ENCODE peak calls at places on chromosomes 6 and 20, in ten cellular contexts. One of them, this sample, is unnamed.

GRCh38 chr6:132643547-132643946 is 15.4 kb downstream of the TAAR1 start:
- DNase-seq in left ventricle myocardium inferior: no peak
- DNase-seq in cardiac muscle cell: no peak
- DNase-seq in PC-3: no peak
- DNase-seq in stimulated activated CD4-positive, alpha-beta T cell treated with anti-CD3 and anti-CD28 coated beads, Interleukin-12 subunit alpha, Interleukin-12 subunit beta, amount 100 ng/mL, for 48 hours: no peak
- DNase-seq in colonic mucosa: no peak
- DNase-seq in stimulated activated CD8-positive, alpha-beta memory T cell treated with anti-CD3 and anti-CD28 coated beads, Interleukin-15, amount 100 ng/mL, for 1 hour: no peak
- DNase-seq in hypothalamus: no peak
- DNase-seq in T1000: no peak
- DNase-seq in activated CD4-positive, CD25-positive, alpha-beta regulatory T cell treated with anti-CD3 and anti-CD28 coated beads, Interleukin-2, amount 50 U/mL, for 72 hours: no peak
- DNase-seq in this sample: peak

GRCh38 chr6:16683524-16684194 is 77.6 kb downstream of the ATXN1 start:
- DNase-seq in left ventricle myocardium inferior: no peak
- DNase-seq in cardiac muscle cell: peak
- DNase-seq in PC-3: peak
- DNase-seq in stimulated activated CD4-positive, alpha-beta T cell treated with anti-CD3 and anti-CD28 coated beads, Interleukin-12 subunit alpha, Interleukin-12 subunit beta, amount 100 ng/mL, for 48 hours: no peak
- DNase-seq in colonic mucosa: peak
- DNase-seq in stimulated activated CD8-positive, alpha-beta memory T cell treated with anti-CD3 and anti-CD28 coated beads, Interleukin-15, amount 100 ng/mL, for 1 hour: no peak
- DNase-seq in hypothalamus: no peak
- DNase-seq in T1000: peak
- DNase-seq in activated CD4-positive, CD25-positive, alpha-beta regulatory T cell treated with anti-CD3 and anti-CD28 coated beads, Interleukin-2, amount 50 U/mL, for 72 hours: no peak
- DNase-seq in this sample: no peak

GRCh38 chr6:152399409-152399808 is 237.8 kb downstream of the SYNE1 start:
- DNase-seq in left ventricle myocardium inferior: no peak
- DNase-seq in cardiac muscle cell: no peak
- DNase-seq in PC-3: no peak
- DNase-seq in stimulated activated CD4-positive, alpha-beta T cell treated with anti-CD3 and anti-CD28 coated beads, Interleukin-12 subunit alpha, Interleukin-12 subunit beta, amount 100 ng/mL, for 48 hours: no peak
- DNase-seq in colonic mucosa: no peak
- DNase-seq in stimulated activated CD8-positive, alpha-beta memory T cell treated with anti-CD3 and anti-CD28 coated beads, Interleukin-15, amount 100 ng/mL, for 1 hour: no peak
- DNase-seq in hypothalamus: no peak
- DNase-seq in T1000: no peak
- DNase-seq in activated CD4-positive, CD25-positive, alpha-beta regulatory T cell treated with anti-CD3 and anti-CD28 coated beads, Interleukin-2, amount 50 U/mL, for 72 hours: no peak
- DNase-seq in this sample: no peak

GRCh38 chr6:69100772-69101171 is 465.7 kb downstream of the ADGRB3 start:
- DNase-seq in left ventricle myocardium inferior: no peak
- DNase-seq in cardiac muscle cell: no peak
- DNase-seq in PC-3: no peak
- DNase-seq in stimulated activated CD4-positive, alpha-beta T cell treated with anti-CD3 and anti-CD28 coated beads, Interleukin-12 subunit alpha, Interleukin-12 subunit beta, amount 100 ng/mL, for 48 hours: no peak
- DNase-seq in colonic mucosa: no peak
- DNase-seq in stimulated activated CD8-positive, alpha-beta memory T cell treated with anti-CD3 and anti-CD28 coated beads, Interleukin-15, amount 100 ng/mL, for 1 hour: no peak
- DNase-seq in hypothalamus: no peak
- DNase-seq in T1000: no peak
- DNase-seq in activated CD4-positive, CD25-positive, alpha-beta regulatory T cell treated with anti-CD3 and anti-CD28 coated beads, Interleukin-2, amount 50 U/mL, for 72 hours: no peak
- DNase-seq in this sample: no peak

GRCh38 chr6:63579937-63580703 is 7.8 kb downstream of the LOC128125822 start:
- DNase-seq in left ventricle myocardium inferior: no peak
- DNase-seq in cardiac muscle cell: no peak
- DNase-seq in PC-3: no peak
- DNase-seq in stimulated activated CD4-positive, alpha-beta T cell treated with anti-CD3 and anti-CD28 coated beads, Interleukin-12 subunit alpha, Interleukin-12 subunit beta, amount 100 ng/mL, for 48 hours: no peak
- DNase-seq in colonic mucosa: no peak
- DNase-seq in stimulated activated CD8-positive, alpha-beta memory T cell treated with anti-CD3 and anti-CD28 coated beads, Interleukin-15, amount 100 ng/mL, for 1 hour: no peak
- DNase-seq in hypothalamus: no peak
- DNase-seq in T1000: no peak
- DNase-seq in activated CD4-positive, CD25-positive, alpha-beta regulatory T cell treated with anti-CD3 and anti-CD28 coated beads, Interleukin-2, amount 50 U/mL, for 72 hours: no peak
- DNase-seq in this sample: no peak

GRCh38 chr6:156617376-156617775 is 159.8 kb upstream of the ARID1B start:
- DNase-seq in left ventricle myocardium inferior: no peak
- DNase-seq in cardiac muscle cell: peak
- DNase-seq in PC-3: no peak
- DNase-seq in stimulated activated CD4-positive, alpha-beta T cell treated with anti-CD3 and anti-CD28 coated beads, Interleukin-12 subunit alpha, Interleukin-12 subunit beta, amount 100 ng/mL, for 48 hours: no peak
- DNase-seq in colonic mucosa: peak
- DNase-seq in stimulated activated CD8-positive, alpha-beta memory T cell treated with anti-CD3 and anti-CD28 coated beads, Interleukin-15, amount 100 ng/mL, for 1 hour: no peak
- DNase-seq in hypothalamus: no peak
- DNase-seq in T1000: no peak
- DNase-seq in activated CD4-positive, CD25-positive, alpha-beta regulatory T cell treated with anti-CD3 and anti-CD28 coated beads, Interleukin-2, amount 50 U/mL, for 72 hours: no peak
- DNase-seq in this sample: no peak

GRCh38 chr6:39061588-39061987 is 13.0 kb downstream of the GLP1R start:
- DNase-seq in left ventricle myocardium inferior: no peak
- DNase-seq in cardiac muscle cell: no peak
- DNase-seq in PC-3: no peak
- DNase-seq in stimulated activated CD4-positive, alpha-beta T cell treated with anti-CD3 and anti-CD28 coated beads, Interleukin-12 subunit alpha, Interleukin-12 subunit beta, amount 100 ng/mL, for 48 hours: no peak
- DNase-seq in colonic mucosa: no peak
- DNase-seq in stimulated activated CD8-positive, alpha-beta memory T cell treated with anti-CD3 and anti-CD28 coated beads, Interleukin-15, amount 100 ng/mL, for 1 hour: no peak
- DNase-seq in hypothalamus: no peak
- DNase-seq in T1000: no peak
- DNase-seq in activated CD4-positive, CD25-positive, alpha-beta regulatory T cell treated with anti-CD3 and anti-CD28 coated beads, Interleukin-2, amount 50 U/mL, for 72 hours: no peak
- DNase-seq in this sample: no peak

GRCh38 chr6:125512621-125513020 is 210.9 kb upstream of the HDDC2 start:
- DNase-seq in left ventricle myocardium inferior: no peak
- DNase-seq in cardiac muscle cell: no peak
- DNase-seq in PC-3: peak
- DNase-seq in stimulated activated CD4-positive, alpha-beta T cell treated with anti-CD3 and anti-CD28 coated beads, Interleukin-12 subunit alpha, Interleukin-12 subunit beta, amount 100 ng/mL, for 48 hours: no peak
- DNase-seq in colonic mucosa: no peak
- DNase-seq in stimulated activated CD8-positive, alpha-beta memory T cell treated with anti-CD3 and anti-CD28 coated beads, Interleukin-15, amount 100 ng/mL, for 1 hour: no peak
- DNase-seq in hypothalamus: no peak
- DNase-seq in T1000: no peak
- DNase-seq in activated CD4-positive, CD25-positive, alpha-beta regulatory T cell treated with anti-CD3 and anti-CD28 coated beads, Interleukin-2, amount 50 U/mL, for 72 hours: no peak
- DNase-seq in this sample: no peak

GRCh38 chr6:108166664-108167448 is 1.0 kb downstream of the NR2E1 start:
- DNase-seq in left ventricle myocardium inferior: no peak
- DNase-seq in cardiac muscle cell: no peak
- DNase-seq in PC-3: no peak
- DNase-seq in stimulated activated CD4-positive, alpha-beta T cell treated with anti-CD3 and anti-CD28 coated beads, Interleukin-12 subunit alpha, Interleukin-12 subunit beta, amount 100 ng/mL, for 48 hours: no peak
- DNase-seq in colonic mucosa: no peak
- DNase-seq in stimulated activated CD8-positive, alpha-beta memory T cell treated with anti-CD3 and anti-CD28 coated beads, Interleukin-15, amount 100 ng/mL, for 1 hour: no peak
- DNase-seq in hypothalamus: no peak
- DNase-seq in T1000: no peak
- DNase-seq in activated CD4-positive, CD25-positive, alpha-beta regulatory T cell treated with anti-CD3 and anti-CD28 coated beads, Interleukin-2, amount 50 U/mL, for 72 hours: no peak
- DNase-seq in this sample: no peak

GRCh38 chr6:37830225-37830624 is 10.7 kb downstream of the ZFAND3 start:
- DNase-seq in left ventricle myocardium inferior: no peak
- DNase-seq in cardiac muscle cell: no peak
- DNase-seq in PC-3: no peak
- DNase-seq in stimulated activated CD4-positive, alpha-beta T cell treated with anti-CD3 and anti-CD28 coated beads, Interleukin-12 subunit alpha, Interleukin-12 subunit beta, amount 100 ng/mL, for 48 hours: no peak
- DNase-seq in colonic mucosa: no peak
- DNase-seq in stimulated activated CD8-positive, alpha-beta memory T cell treated with anti-CD3 and anti-CD28 coated beads, Interleukin-15, amount 100 ng/mL, for 1 hour: no peak
- DNase-seq in hypothalamus: no peak
- DNase-seq in T1000: no peak
- DNase-seq in activated CD4-positive, CD25-positive, alpha-beta regulatory T cell treated with anti-CD3 and anti-CD28 coated beads, Interleukin-2, amount 50 U/mL, for 72 hours: no peak
- DNase-seq in this sample: no peak

GRCh38 chr20:56875052-56875663 is 246.1 kb downstream of the TFAP2C start:
- DNase-seq in left ventricle myocardium inferior: no peak
- DNase-seq in cardiac muscle cell: peak
- DNase-seq in PC-3: peak
- DNase-seq in stimulated activated CD4-positive, alpha-beta T cell treated with anti-CD3 and anti-CD28 coated beads, Interleukin-12 subunit alpha, Interleukin-12 subunit beta, amount 100 ng/mL, for 48 hours: no peak
- DNase-seq in colonic mucosa: no peak
- DNase-seq in stimulated activated CD8-positive, alpha-beta memory T cell treated with anti-CD3 and anti-CD28 coated beads, Interleukin-15, amount 100 ng/mL, for 1 hour: no peak
- DNase-seq in hypothalamus: no peak
- DNase-seq in T1000: peak
- DNase-seq in activated CD4-positive, CD25-positive, alpha-beta regulatory T cell treated with anti-CD3 and anti-CD28 coated beads, Interleukin-2, amount 50 U/mL, for 72 hours: no peak
- DNase-seq in this sample: no peak

GRCh38 chr6:88972504-88973423 is 9.3 kb upstream of the RNGTT start:
- DNase-seq in left ventricle myocardium inferior: no peak
- DNase-seq in cardiac muscle cell: no peak
- DNase-seq in PC-3: no peak
- DNase-seq in stimulated activated CD4-positive, alpha-beta T cell treated with anti-CD3 and anti-CD28 coated beads, Interleukin-12 subunit alpha, Interleukin-12 subunit beta, amount 100 ng/mL, for 48 hours: no peak
- DNase-seq in colonic mucosa: no peak
- DNase-seq in stimulated activated CD8-positive, alpha-beta memory T cell treated with anti-CD3 and anti-CD28 coated beads, Interleukin-15, amount 100 ng/mL, for 1 hour: no peak
- DNase-seq in hypothalamus: no peak
- DNase-seq in T1000: no peak
- DNase-seq in activated CD4-positive, CD25-positive, alpha-beta regulatory T cell treated with anti-CD3 and anti-CD28 coated beads, Interleukin-2, amount 50 U/mL, for 72 hours: no peak
- DNase-seq in this sample: no peak

GRCh38 chr20:33531047-33531877 is 41.4 kb downstream of the CBFA2T2 start:
- DNase-seq in left ventricle myocardium inferior: no peak
- DNase-seq in cardiac muscle cell: peak
- DNase-seq in PC-3: no peak
- DNase-seq in stimulated activated CD4-positive, alpha-beta T cell treated with anti-CD3 and anti-CD28 coated beads, Interleukin-12 subunit alpha, Interleukin-12 subunit beta, amount 100 ng/mL, for 48 hours: no peak
- DNase-seq in colonic mucosa: no peak
- DNase-seq in stimulated activated CD8-positive, alpha-beta memory T cell treated with anti-CD3 and anti-CD28 coated beads, Interleukin-15, amount 100 ng/mL, for 1 hour: no peak
- DNase-seq in hypothalamus: no peak
- DNase-seq in T1000: no peak
- DNase-seq in activated CD4-positive, CD25-positive, alpha-beta regulatory T cell treated with anti-CD3 and anti-CD28 coated beads, Interleukin-2, amount 50 U/mL, for 72 hours: no peak
- DNase-seq in this sample: no peak

GRCh38 chr6:9621276-9621675 is 793.6 kb downstream of the TFAP2A start:
- DNase-seq in left ventricle myocardium inferior: no peak
- DNase-seq in cardiac muscle cell: no peak
- DNase-seq in PC-3: no peak
- DNase-seq in stimulated activated CD4-positive, alpha-beta T cell treated with anti-CD3 and anti-CD28 coated beads, Interleukin-12 subunit alpha, Interleukin-12 subunit beta, amount 100 ng/mL, for 48 hours: no peak
- DNase-seq in colonic mucosa: no peak
- DNase-seq in stimulated activated CD8-positive, alpha-beta memory T cell treated with anti-CD3 and anti-CD28 coated beads, Interleukin-15, amount 100 ng/mL, for 1 hour: no peak
- DNase-seq in hypothalamus: no peak
- DNase-seq in T1000: no peak
- DNase-seq in activated CD4-positive, CD25-positive, alpha-beta regulatory T cell treated with anti-CD3 and anti-CD28 coated beads, Interleukin-2, amount 50 U/mL, for 72 hours: no peak
- DNase-seq in this sample: no peak

GRCh38 chr6:150499882-150500312 is 99.8 kb upstream of the PLEKHG1 start:
- DNase-seq in left ventricle myocardium inferior: no peak
- DNase-seq in cardiac muscle cell: peak
- DNase-seq in PC-3: no peak
- DNase-seq in stimulated activated CD4-positive, alpha-beta T cell treated with anti-CD3 and anti-CD28 coated beads, Interleukin-12 subunit alpha, Interleukin-12 subunit beta, amount 100 ng/mL, for 48 hours: no peak
- DNase-seq in colonic mucosa: no peak
- DNase-seq in stimulated activated CD8-positive, alpha-beta memory T cell treated with anti-CD3 and anti-CD28 coated beads, Interleukin-15, amount 100 ng/mL, for 1 hour: no peak
- DNase-seq in hypothalamus: no peak
- DNase-seq in T1000: no peak
- DNase-seq in activated CD4-positive, CD25-positive, alpha-beta regulatory T cell treated with anti-CD3 and anti-CD28 coated beads, Interleukin-2, amount 50 U/mL, for 72 hours: no peak
- DNase-seq in this sample: no peak

GRCh38 chr6:33080127-33081089 is 4.6 kb downstream of the HLA-DPB1 start:
- DNase-seq in left ventricle myocardium inferior: peak
- DNase-seq in cardiac muscle cell: peak
- DNase-seq in PC-3: no peak
- DNase-seq in stimulated activated CD4-positive, alpha-beta T cell treated with anti-CD3 and anti-CD28 coated beads, Interleukin-12 subunit alpha, Interleukin-12 subunit beta, amount 100 ng/mL, for 48 hours: no peak
- DNase-seq in colonic mucosa: peak
- DNase-seq in stimulated activated CD8-positive, alpha-beta memory T cell treated with anti-CD3 and anti-CD28 coated beads, Interleukin-15, amount 100 ng/mL, for 1 hour: no peak
- DNase-seq in hypothalamus: peak
- DNase-seq in T1000: no peak
- DNase-seq in activated CD4-positive, CD25-positive, alpha-beta regulatory T cell treated with anti-CD3 and anti-CD28 coated beads, Interleukin-2, amount 50 U/mL, for 72 hours: no peak
- DNase-seq in this sample: no peak

GRCh38 chr6:5302995-5303622 is 41.8 kb downstream of the FARS2 start:
- DNase-seq in left ventricle myocardium inferior: peak
- DNase-seq in cardiac muscle cell: peak
- DNase-seq in PC-3: peak
- DNase-seq in stimulated activated CD4-positive, alpha-beta T cell treated with anti-CD3 and anti-CD28 coated beads, Interleukin-12 subunit alpha, Interleukin-12 subunit beta, amount 100 ng/mL, for 48 hours: peak
- DNase-seq in colonic mucosa: peak
- DNase-seq in stimulated activated CD8-positive, alpha-beta memory T cell treated with anti-CD3 and anti-CD28 coated beads, Interleukin-15, amount 100 ng/mL, for 1 hour: peak
- DNase-seq in hypothalamus: no peak
- DNase-seq in T1000: no peak
- DNase-seq in activated CD4-positive, CD25-positive, alpha-beta regulatory T cell treated with anti-CD3 and anti-CD28 coated beads, Interleukin-2, amount 50 U/mL, for 72 hours: peak
- DNase-seq in this sample: peak

GRCh38 chr6:118894425-118895240 is 681 bp downstream of the ASF1A start:
- DNase-seq in left ventricle myocardium inferior: peak
- DNase-seq in cardiac muscle cell: peak
- DNase-seq in PC-3: peak
- DNase-seq in stimulated activated CD4-positive, alpha-beta T cell treated with anti-CD3 and anti-CD28 coated beads, Interleukin-12 subunit alpha, Interleukin-12 subunit beta, amount 100 ng/mL, for 48 hours: peak
- DNase-seq in colonic mucosa: peak
- DNase-seq in stimulated activated CD8-positive, alpha-beta memory T cell treated with anti-CD3 and anti-CD28 coated beads, Interleukin-15, amount 100 ng/mL, for 1 hour: peak
- DNase-seq in hypothalamus: peak
- DNase-seq in T1000: no peak
- DNase-seq in activated CD4-positive, CD25-positive, alpha-beta regulatory T cell treated with anti-CD3 and anti-CD28 coated beads, Interleukin-2, amount 50 U/mL, for 72 hours: peak
- DNase-seq in this sample: peak

GRCh38 chr6:8468731-8469130 is 33.4 kb upstream of the SLC35B3 start:
- DNase-seq in left ventricle myocardium inferior: no peak
- DNase-seq in cardiac muscle cell: no peak
- DNase-seq in PC-3: no peak
- DNase-seq in stimulated activated CD4-positive, alpha-beta T cell treated with anti-CD3 and anti-CD28 coated beads, Interleukin-12 subunit alpha, Interleukin-12 subunit beta, amount 100 ng/mL, for 48 hours: no peak
- DNase-seq in colonic mucosa: no peak
- DNase-seq in stimulated activated CD8-positive, alpha-beta memory T cell treated with anti-CD3 and anti-CD28 coated beads, Interleukin-15, amount 100 ng/mL, for 1 hour: no peak
- DNase-seq in hypothalamus: no peak
- DNase-seq in T1000: no peak
- DNase-seq in activated CD4-positive, CD25-positive, alpha-beta regulatory T cell treated with anti-CD3 and anti-CD28 coated beads, Interleukin-2, amount 50 U/mL, for 72 hours: no peak
- DNase-seq in this sample: no peak

This sample was measured in NCI-H1436.